ENCODE peak calls at places on chromosomes 5 and 9, in seven cellular contexts. J is fibroblast of pulmonary artery, S is left ventricle myocardium inferior, Y is neural progenitor cell, H is tibial artery, I is HFF-Myc, M is esophagus squamous epithelium. N is an unnamed sample.

GRCh38 chr9:105297442-105298097 is 53.1 kb downstream of the SLC44A1 start:
- DNase-seq in J (no peak), S (no peak), Y (no peak), H (no peak), I (no peak), M (no peak), N (no peak)

GRCh38 chr9:95726756-95727155 is 148.7 kb upstream of the ERCC6L2 start:
- DNase-seq in J (peak; percentile 75), S (no peak), Y (peak; percentile 74), H (no peak), I (peak; percentile 17), M (no peak), N (no peak)

GRCh38 chr5:36881807-36882206 is 5.2 kb downstream of the NIPBL start:
- DNase-seq in J (no peak), S (no peak), Y (no peak), H (no peak), I (no peak), M (no peak), N (no peak)

GRCh38 chr5:115265220-115265619 is 2.5 kb upstream of the PGGT1B start:
- DNase-seq in J (no peak), S (no peak), Y (no peak), H (no peak), I (no peak), M (no peak), N (no peak)

GRCh38 chr9:98323051-98323830 is 67.8 kb upstream of the TBC1D2 start:
- DNase-seq in J (no peak), S (no peak), Y (no peak), H (no peak), I (no peak), M (no peak), N (no peak)

GRCh38 chr9:130896233-130897012 is at the start of gene QRFP:
- DNase-seq in J (no peak), S (no peak), Y (no peak), H (no peak), I (no peak), M (no peak), N (no peak)

GRCh38 chr9:121840838-121841760 is 189.7 kb downstream of the DAB2IP start:
- DNase-seq in J (no peak), S (no peak), Y (no peak), H (no peak), I (no peak), M (no peak), N (no peak)

GRCh38 chr5:27316283-27316675 is 277.9 kb upstream of the CDH9 start:
- DNase-seq in J (peak; percentile 75), S (no peak), Y (no peak), H (no peak), I (peak; percentile 12), M (no peak), N (no peak)

GRCh38 chr5:134510970-134511795 is 14.3 kb upstream of the JADE2 start:
- DNase-seq in J (peak; percentile 43), S (no peak), Y (no peak), H (no peak), I (no peak), M (no peak), N (no peak)

GRCh38 chr5:103587185-103587748 is 24.7 kb upstream of the NUDT12 start:
- DNase-seq in J (peak; percentile 53), S (no peak), Y (peak; percentile 11), H (no peak), I (no peak), M (no peak), N (peak; percentile 36)

GRCh38 chr5:200985-201384 is 9.7 kb downstream of the LRRC14B start:
- DNase-seq in J (no peak), S (no peak), Y (no peak), H (no peak), I (no peak), M (no peak), N (no peak)

GRCh38 chr5:72883850-72884249 is 67.4 kb downstream of the TNPO1 start:
- DNase-seq in J (no peak), S (no peak), Y (no peak), H (no peak), I (no peak), M (no peak), N (no peak)

GRCh38 chr9:135066291-135066690 is 21.2 kb upstream of the OLFM1 start:
- DNase-seq in J (no peak), S (no peak), Y (no peak), H (peak; percentile 20), I (no peak), M (no peak), N (no peak)

GRCh38 chr5:122323132-122323548 is 11.1 kb downstream of the SNCAIP start:
- DNase-seq in J (peak; percentile 29), S (no peak), Y (no peak), H (no peak), I (no peak), M (no peak), N (peak; percentile 74)

GRCh38 chr5:119049824-119050449 is 20.9 kb upstream of the DMXL1 start:
- DNase-seq in J (peak; percentile 83), S (no peak), Y (no peak), H (no peak), I (no peak), M (no peak), N (no peak)

GRCh38 chr5:95379133-95379532 is 12.0 kb upstream of the FAM81B start:
- DNase-seq in J (no peak), S (no peak), Y (no peak), H (no peak), I (no peak), M (no peak), N (no peak)

GRCh38 chr5:103407399-103407798 is 148.8 kb downstream of the MACIR start:
- DNase-seq in J (no peak), S (no peak), Y (no peak), H (no peak), I (no peak), M (no peak), N (no peak)

GRCh38 chr5:50420343-50420935 is 20.6 kb downstream of the EMB start:
- DNase-seq in J (no peak), S (no peak), Y (no peak), H (no peak), I (no peak), M (no peak), N (no peak)

GRCh38 chr9:68749579-68750159 is 44.6 kb downstream of the PIP5K1B start:
- DNase-seq in J (no peak), S (no peak), Y (peak; percentile 4), H (no peak), I (no peak), M (no peak), N (peak; percentile 7)

GRCh38 chr9:127455299-127455992 is 4.1 kb downstream of the LRSAM1 start:
- DNase-seq in J (no peak), S (peak; percentile 44), Y (no peak), H (no peak), I (no peak), M (no peak), N (no peak)

GRCh38 chr5:177440211-177440989 is 6.2 kb upstream of the PRR7 start:
- DNase-seq in J (no peak), S (no peak), Y (no peak), H (no peak), I (no peak), M (no peak), N (no peak)

GRCh38 chr5:154138701-154139100 is 51.8 kb upstream of the GALNT10 start:
- DNase-seq in J (peak; percentile 13), S (peak; percentile 73), Y (peak; percentile 70), H (no peak), I (no peak), M (no peak), N (peak; percentile 43)

GRCh38 chr5:159891371-159891770 is 24.9 kb upstream of the ADRA1B start:
- DNase-seq in J (no peak), S (no peak), Y (peak; percentile 39), H (no peak), I (no peak), M (no peak), N (no peak)

DNA sequence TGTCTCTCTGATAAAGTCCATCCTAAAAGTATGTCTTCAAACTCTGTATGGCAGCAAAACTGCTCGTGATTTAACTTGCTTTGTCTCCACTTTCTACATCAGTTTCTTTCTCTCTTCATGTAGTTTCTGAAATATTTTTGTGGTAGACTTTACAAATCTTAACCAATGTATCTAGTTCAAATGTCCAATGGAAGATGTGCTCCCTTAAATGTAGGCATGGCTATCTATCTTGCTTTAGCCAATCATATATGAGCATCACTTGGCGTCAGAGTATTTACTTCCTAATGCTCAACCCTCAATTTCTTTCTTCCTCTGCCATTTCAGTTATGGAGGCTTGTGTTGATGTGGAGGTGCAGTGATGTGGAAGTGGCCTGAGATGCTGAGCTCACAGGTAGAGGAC is 206.1 kb upstream of the ZNF608 start:
- DNase-seq in J (no peak), S (no peak), Y (no peak), H (no peak), I (no peak), M (no peak), N (no peak)
- H3K4me3 ChIP-seq in J (no peak overlapping the region), S (no peak overlapping the region), Y (no peak overlapping the region), H (no peak overlapping the region), I (no peak overlapping the region), M (no peak overlapping the region), N (no peak overlapping the region)

GRCh38 chr9:21392270-21392669 is 7.1 kb upstream of the IFNA2 start:
- DNase-seq in J (peak; percentile 23), S (no peak), Y (peak; percentile 39), H (no peak), I (peak; percentile 2), M (no peak), N (no peak)
- TF ChIP-seq CTCF in J (peak; percentile 27), S (peak; percentile 17), Y (peak; percentile 37), H (no peak), I (peak; percentile 31), M (peak; percentile 11), N (peak; percentile 41)

GRCh38 chr5:145245354-145245753 is 589.8 kb downstream of the PRELID2 start:
- DNase-seq in J (peak; percentile 54), S (no peak), Y (peak; percentile 53), H (no peak), I (no peak), M (no peak), N (no peak)

GRCh38 chr5:145243016-145243415 is 592.1 kb downstream of the PRELID2 start:
- DNase-seq in J (no peak), S (no peak), Y (peak; percentile 67), H (no peak), I (no peak), M (no peak), N (no peak)

GRCh38 chr5:145244251-145244650 is 590.9 kb downstream of the PRELID2 start:
- DNase-seq in J (no peak), S (no peak), Y (no peak), H (no peak), I (no peak), M (no peak), N (no peak)

GRCh38 chr5:145246379-145246778 is 588.8 kb downstream of the PRELID2 start:
- DNase-seq in J (no peak), S (no peak), Y (no peak), H (no peak), I (no peak), M (no peak), N (no peak)

DNA sequence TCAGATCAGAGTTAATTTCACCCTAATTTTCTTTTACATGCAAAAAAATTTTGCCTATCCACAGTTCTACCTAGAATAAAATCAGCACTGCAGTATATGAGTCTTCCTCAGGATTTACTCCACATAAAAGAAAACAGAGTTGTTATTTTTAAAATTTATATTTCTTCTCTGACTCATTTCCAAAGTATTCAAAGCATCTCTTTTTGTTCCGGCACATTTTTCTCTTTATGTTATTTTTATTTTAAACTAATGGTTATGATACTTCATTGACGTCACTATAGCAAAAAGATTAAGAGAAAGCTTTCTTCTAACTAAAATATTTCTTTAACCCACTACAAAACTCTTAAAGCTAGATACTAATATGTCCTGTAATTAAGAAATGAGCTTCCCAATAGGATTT is 590.4 kb downstream of the PRELID2 start:
- DNase-seq in J (peak; percentile 61), S (no peak), Y (no peak), H (no peak), I (no peak), M (no peak), N (peak; percentile 44)
- H3K4me3 ChIP-seq in J (peak overlapping the region; percentile 12), S (no peak overlapping the region), Y (no peak overlapping the region), H (peak overlapping the region; percentile 9), I (no peak overlapping the region), M (no peak overlapping the region), N (no peak overlapping the region)

GRCh38 chr5:164326219-164326618 is 820.8 kb downstream of the MAT2B start:
- DNase-seq in J (no peak), S (no peak), Y (no peak), H (no peak), I (no peak), M (no peak), N (no peak)
- TF ChIP-seq CTCF in J (peak; percentile 22), S (no peak), Y (peak; percentile 41), H (no peak), I (peak; percentile 16), M (no peak), N (peak; percentile 14)